ENCODE peak calls at places on chromosomes 12 and 14, in nine cellular contexts. C, U, K, D, Z, H, O, R and A are unnamed samples.

GRCh38 chr14:65297744-65298143 is 114.8 kb upstream of the FUT8 start:
- DNase-seq in C (no peak), U (no peak), K (no peak), D (no peak), Z (no peak), H (no peak), O (no peak), R (no peak), A (no peak)

GRCh38 chr12:50537538-50537919 is 32.7 kb downstream of the DIP2B start:
- DNase-seq in C (no peak), U (no peak), K (no peak), D (no peak), Z (peak; percentile 42), H (peak; percentile 87), O (no peak), R (no peak), A (no peak)

GRCh38 chr14:52117433-52117832 is 48.6 kb upstream of the NID2 start:
- DNase-seq in C (no peak), U (no peak), K (no peak), D (no peak), Z (no peak), H (peak; percentile 73), O (no peak), R (no peak), A (no peak)

GRCh38 chr12:89960011-89960507 is 251.4 kb upstream of the ATP2B1 start:
- DNase-seq in C (no peak), U (no peak), K (no peak), D (no peak), Z (no peak), H (peak; percentile 58), O (no peak), R (no peak), A (no peak)

GRCh38 chr12:117582135-117582784 is 220.8 kb upstream of the NOS1 start:
- DNase-seq in C (no peak), U (no peak), K (no peak), D (no peak), Z (no peak), H (no peak), O (no peak), R (no peak), A (no peak)

GRCh38 chr12:46523863-46524770 is 151.5 kb upstream of the SLC38A2 start:
- DNase-seq in C (no peak), U (no peak), K (no peak), D (no peak), Z (no peak), H (peak; percentile 100), O (no peak), R (no peak), A (peak; percentile 52)

GRCh38 chr14:55446833-55447232 is 6.4 kb upstream of the TBPL2 start:
- DNase-seq in C (no peak), U (no peak), K (no peak), D (no peak), Z (no peak), H (peak; percentile 92), O (no peak), R (no peak), A (no peak)

GRCh38 chr12:108169671-108170070 is 40.6 kb downstream of the WSCD2 start:
- DNase-seq in C (peak; percentile 7), U (no peak), K (no peak), D (no peak), Z (no peak), H (no peak), O (no peak), R (no peak), A (no peak)

GRCh38 chr14:74429991-74430390 is 4.0 kb upstream of the SYNDIG1L start:
- DNase-seq in C (no peak), U (no peak), K (no peak), D (no peak), Z (no peak), H (no peak), O (no peak), R (no peak), A (no peak)

GRCh38 chr14:44412858-44413569 is 94.1 kb downstream of the FSCB start:
- DNase-seq in C (no peak), U (no peak), K (no peak), D (no peak), Z (no peak), H (no peak), O (no peak), R (no peak), A (no peak)

GRCh38 chr14:64826845-64827244 is 52.9 kb downstream of the SPTB start:
- DNase-seq in C (no peak), U (no peak), K (no peak), D (no peak), Z (no peak), H (peak; percentile 65), O (no peak), R (no peak), A (no peak)

GRCh38 chr12:92928431-92928961 is 599 bp downstream of the EEA1 start:
- DNase-seq in C (peak; percentile 19), U (no peak), K (no peak), D (peak; percentile 31), Z (no peak), H (peak; percentile 17), O (peak; percentile 41), R (peak; percentile 56), A (peak; percentile 39)

GRCh38 chr14:38578278-38578681 is 322.4 kb upstream of the CLEC14A start:
- DNase-seq in C (no peak), U (no peak), K (no peak), D (no peak), Z (no peak), H (peak; percentile 42), O (no peak), R (no peak), A (no peak)

GRCh38 chr12:64860446-64860998 is 36.1 kb downstream of the TBC1D30 start:
- DNase-seq in C (no peak), U (no peak), K (no peak), D (no peak), Z (no peak), H (no peak), O (no peak), R (no peak), A (no peak)

GRCh38 chr12:56326126-56326525 is 7.7 kb downstream of the PAN2 start:
- DNase-seq in C (no peak), U (no peak), K (no peak), D (no peak), Z (no peak), H (no peak), O (no peak), R (no peak), A (no peak)

GRCh38 chr12:96301732-96302131 is 98.5 kb downstream of the CDK17 start:
- DNase-seq in C (no peak), U (no peak), K (no peak), D (no peak), Z (no peak), H (no peak), O (no peak), R (no peak), A (no peak)

GRCh38 chr14:91257328-91258020 is 13.0 kb upstream of the GPR68 start:
- DNase-seq in C (no peak), U (no peak), K (no peak), D (no peak), Z (no peak), H (no peak), O (no peak), R (no peak), A (no peak)

GRCh38 chr12:15540025-15540424 is 217.7 kb downstream of the PTPRO start:
- DNase-seq in C (no peak), U (no peak), K (no peak), D (no peak), Z (no peak), H (no peak), O (no peak), R (no peak), A (no peak)

GRCh38 chr14:76768201-76768656 is 7.0 kb downstream of the VASH1 start:
- DNase-seq in C (peak; percentile 79), U (no peak), K (no peak), D (no peak), Z (no peak), H (no peak), O (peak; percentile 17), R (no peak), A (peak; percentile 81)

GRCh38 chr14:95935228-95935822 is 58.7 kb downstream of the TUNAR start:
- DNase-seq in C (peak; percentile 7), U (no peak), K (no peak), D (no peak), Z (peak; percentile 78), H (peak; percentile 20), O (no peak), R (no peak), A (peak; percentile 13)

GRCh38 chr14:100841445-100842403 is 15.8 kb downstream of the MEG3 start:
- DNase-seq in C (no peak), U (no peak), K (no peak), D (peak; percentile 78), Z (no peak), H (no peak), O (no peak), R (no peak), A (no peak)

GRCh38 chr14:105328070-105328677 is 13.6 kb downstream of the PACS2 start:
- DNase-seq in C (no peak), U (no peak), K (no peak), D (no peak), Z (no peak), H (no peak), O (no peak), R (no peak), A (no peak)

GRCh38 chr12:110015132-110015531 is 15.9 kb downstream of the ANKRD13A start:
- DNase-seq in C (no peak), U (no peak), K (no peak), D (no peak), Z (no peak), H (no peak), O (no peak), R (no peak), A (peak; percentile 45)

GRCh38 chr12:118187746-118188390 is 51.9 kb downstream of the PEBP1 start:
- DNase-seq in C (peak; percentile 38), U (no peak), K (no peak), D (no peak), Z (no peak), H (peak; percentile 7), O (no peak), R (no peak), A (no peak)

GRCh38 chr14:102565331-102565887 is 27.0 kb upstream of the RCOR1 start:
- DNase-seq in C (peak; percentile 29), U (no peak), K (no peak), D (no peak), Z (no peak), H (no peak), O (no peak), R (no peak), A (no peak)

GRCh38 chr12:115103884-115104883 is 420.2 kb upstream of the TBX3 start:
- DNase-seq in C (peak; percentile 7), U (no peak), K (no peak), D (no peak), Z (peak; percentile 68), H (peak; percentile 32), O (no peak), R (no peak), A (no peak)

GRCh38 chr14:87411370-87411769 is 581.6 kb downstream of the GALC start:
- DNase-seq in C (no peak), U (no peak), K (no peak), D (no peak), Z (peak; percentile 12), H (no peak), O (no peak), R (no peak), A (no peak)

GRCh38 chr14:40139657-40140056 is 707.4 kb upstream of the FBXO33 start:
- DNase-seq in C (no peak), U (no peak), K (no peak), D (no peak), Z (no peak), H (no peak), O (no peak), R (no peak), A (no peak)

GRCh38 chr14:25215607-25216006 is 165.7 kb upstream of the STXBP6 start:
- DNase-seq in C (no peak), U (no peak), K (no peak), D (no peak), Z (no peak), H (no peak), O (no peak), R (no peak), A (no peak)

GRCh38 chr14:75702606-75703261 is 41.7 kb downstream of the TTLL5 start:
- DNase-seq in C (no peak), U (no peak), K (no peak), D (no peak), Z (no peak), H (peak; percentile 26), O (no peak), R (no peak), A (no peak)

GRCh38 chr12:27711312-27711682 is 665 bp downstream of the MRPS35 start:
- DNase-seq in C (no peak), U (no peak), K (no peak), D (peak; percentile 73), Z (no peak), H (no peak), O (no peak), R (no peak), A (peak; percentile 40)